ENCODE peak calls at places on chromosome 12, in five cellular contexts. V is NCI-H2081 treated with DMSO at 0.1 percent for 48 hours; L is activated CD4-positive, alpha-beta T cell treated with anti-CD3 and anti-CD28 coated beads, Interleukin-2, amount 50 U/mL, for 1 hour; I is CD4-positive, alpha-beta T cell; F is LoVo. C is an unnamed sample.

GRCh38 chr12:43969882-43970281 is 134.0 kb downstream of the TMEM117 start:
- DNase-seq in L (no peak), V (no peak), I (no peak), F (no peak), C (no peak)

GRCh38 chr12:110533607-110534006 is 31.5 kb downstream of the RAD9B start:
- DNase-seq in I (no peak), V (no peak), L (no peak), F (no peak), C (no peak)

GRCh38 chr12:48286665-48287064 is 64.1 kb downstream of the ZNF641 start:
- DNase-seq in F (no peak), L (no peak), V (no peak), I (no peak), C (no peak)

GRCh38 chr12:62772556-62772955 is 162.4 kb downstream of the PPM1H start:
- DNase-seq in I (no peak), F (no peak), L (no peak), V (no peak), C (no peak)

GRCh38 chr12:114733919-114734318 is 49.9 kb upstream of the TBX3 start:
- DNase-seq in F (peak; percentile 19), I (no peak), V (no peak), L (no peak), C (no peak)

GRCh38 chr12:93100610-93101009 is 171.5 kb upstream of the EEA1 start:
- DNase-seq in F (no peak), I (no peak), L (no peak), V (no peak), C (no peak)

GRCh38 chr12:116202433-116202832 is 75.1 kb downstream of the MED13L start:
- DNase-seq in L (no peak), I (no peak), V (no peak), F (no peak), C (no peak)

GRCh38 chr12:57899010-57899662 is 42.2 kb upstream of the ATP23 start:
- DNase-seq in F (no peak), V (no peak), L (peak; percentile 77), I (peak; percentile 62), C (no peak)

GRCh38 chr12:67352682-67353081 is 83.5 kb downstream of the CAND1 start:
- DNase-seq in V (no peak), F (no peak), L (no peak), I (no peak), C (no peak)

GRCh38 chr12:113684053-113684907 is 212.6 kb upstream of the LHX5 start:
- DNase-seq in L (no peak), I (no peak), F (no peak), V (no peak), C (peak; percentile 23)

GRCh38 chr12:88553941-88554658 is 26.2 kb downstream of the KITLG start:
- DNase-seq in F (peak; percentile 87), L (no peak), V (peak; percentile 74), I (no peak), C (no peak)

GRCh38 chr12:13152281-13152680 is 44.2 kb upstream of the EMP1 start:
- DNase-seq in L (no peak), V (no peak), I (no peak), F (no peak), C (no peak)

GRCh38 chr12:41140117-41140516 is 48.0 kb upstream of the PDZRN4 start:
- DNase-seq in L (no peak), V (no peak), F (no peak), I (no peak), C (no peak)

GRCh38 chr12:110102255-110102654 is 21.9 kb upstream of the IFT81 start:
- DNase-seq in F (peak; percentile 34), I (no peak), L (peak; percentile 6), V (no peak), C (no peak)

GRCh38 chr12:24280085-24280842 is 330.8 kb upstream of the SOX5 start:
- DNase-seq in V (no peak), F (no peak), I (no peak), L (no peak), C (no peak)

GRCh38 chr12:127145543-127145928 is 1121.4 kb upstream of the TMEM132C start:
- DNase-seq in V (no peak), I (no peak), F (no peak), L (no peak), C (no peak)

GRCh38 chr12:122862110-122862634 is 26.9 kb downstream of the HIP1R start:
- DNase-seq in I (no peak), V (no peak), F (no peak), L (no peak), C (no peak)

GRCh38 chr12:13187399-13187798 is 9.1 kb upstream of the EMP1 start:
- DNase-seq in F (no peak), V (no peak), L (no peak), I (no peak), C (no peak)

GRCh38 chr12:109150124-109150640 is 33.8 kb downstream of the ACACB start:
- DNase-seq in I (no peak), L (no peak), V (no peak), F (no peak), C (no peak)

GRCh38 chr12:32896438-32897275 is at the start of gene PKP2:
- DNase-seq in F (peak; percentile 98), L (peak; percentile 1), I (peak; percentile 16), V (peak; percentile 62), C (no peak)

GRCh38 chr12:26195641-26196423 is 459 bp downstream of the SSPN start:
- DNase-seq in V (no peak), F (peak; percentile 41), I (no peak), L (no peak), C (no peak)

GRCh38 chr12:57213763-57214397 is 2.7 kb upstream of the NXPH4 start:
- DNase-seq in L (no peak), V (no peak), F (no peak), I (no peak), C (no peak)

C was measured in NCI-H2227 treated with DMSO at 0.1 percent for 48 hours.